ENCODE peak calls at places on chromosomes 7 and 10, in five cellular contexts. L is HT1080; E is ovary; X is CD8-positive, alpha-beta memory T cell; Z is activated CD4-positive, alpha-beta T cell treated with anti-CD3 and anti-CD28 coated beads, Interleukin-2, amount 10 ng/mL, durations not matched to agents 7 days and 5 days. Q is an unnamed sample.

GRCh38 chr7:92133737-92134270 is 473 bp downstream of the CYP51A1 start:
- DNase-seq in L (peak), E (peak), X (peak), Z (peak), Q (peak)

GRCh38 chr10:23063387-23064287 is 31.7 kb upstream of the MSRB2 start:
- DNase-seq in L (no peak), E (no peak), X (no peak), Z (no peak), Q (no peak)

GRCh38 chr7:89623018-89623672 is 531.1 kb upstream of the STEAP1 start:
- DNase-seq in L (peak), E (peak), X (no peak), Z (peak), Q (no peak)

GRCh38 chr7:2237109-2237602 is 4.4 kb upstream of the MAD1L1 start:
- DNase-seq in L (no peak), E (no peak), X (no peak), Z (no peak), Q (no peak)

GRCh38 chr7:155930061-155930460 is 117.8 kb upstream of the SHH start:
- DNase-seq in L (no peak), E (no peak), X (no peak), Z (no peak), Q (no peak)

GRCh38 chr10:3464760-3465405 is 292.3 kb upstream of the PITRM1 start:
- DNase-seq in L (no peak), E (no peak), X (no peak), Z (no peak), Q (no peak)

GRCh38 chr7:33757050-33757449 is 148.3 kb upstream of the BMPER start:
- DNase-seq in L (no peak), E (no peak), X (no peak), Z (no peak), Q (no peak)

GRCh38 chr7:111529507-111530355 is 32.6 kb downstream of the IMMP2L start:
- DNase-seq in L (no peak), E (no peak), X (no peak), Z (no peak), Q (no peak)

GRCh38 chr10:71649631-71650030 is 69.9 kb downstream of the C10orf105 start:
- DNase-seq in L (no peak), E (no peak), X (no peak), Z (no peak), Q (no peak)

GRCh38 chr7:22549667-22550513 is 49.9 kb upstream of the STEAP1B start:
- DNase-seq in L (no peak), E (no peak), X (no peak), Z (peak), Q (peak)

GRCh38 chr7:77651544-77652162 is 44.6 kb upstream of the RSBN1L start:
- DNase-seq in L (no peak), E (peak), X (no peak), Z (peak), Q (peak)

GRCh38 chr7:1839701-1840100 is 169.6 kb downstream of the ELFN1 start:
- DNase-seq in L (no peak), E (peak), X (no peak), Z (no peak), Q (no peak)

GRCh38 chr10:104322416-104322782 is 15.9 kb downstream of the ITPRIP start:
- DNase-seq in L (no peak), E (no peak), X (no peak), Z (peak), Q (peak)

GRCh38 chr7:19296617-19297016 is 151.4 kb upstream of the FERD3L start:
- DNase-seq in L (no peak), E (no peak), X (no peak), Z (no peak), Q (no peak)

GRCh38 chr10:120475844-120476791 is 19.1 kb downstream of the PLPP4 start:
- DNase-seq in L (no peak), E (no peak), X (no peak), Z (no peak), Q (no peak)

GRCh38 chr10:71323407-71323806 is 4.3 kb downstream of the SLC29A3 start:
- DNase-seq in L (peak), E (no peak), X (no peak), Z (peak), Q (no peak)

GRCh38 chr7:82605247-82605864 is 161.8 kb upstream of the CACNA2D1 start:
- DNase-seq in L (peak), E (no peak), X (no peak), Z (peak), Q (no peak)

GRCh38 chr7:832292-832967 is at the start of gene SUN1:
- DNase-seq in L (peak), E (peak), X (peak), Z (peak), Q (peak)

GRCh38 chr7:91569702-91570457 is 305.6 kb downstream of the FZD1 start:
- DNase-seq in L (no peak), E (no peak), X (no peak), Z (no peak), Q (no peak)

GRCh38 chr10:74852406-74852805 is 26.0 kb downstream of the KAT6B start:
- DNase-seq in L (no peak), E (no peak), X (no peak), Z (no peak), Q (no peak)

GRCh38 chr10:11024596-11024995 is 6.9 kb downstream of the CELF2 start:
- DNase-seq in L (peak), E (no peak), X (no peak), Z (no peak), Q (no peak)

GRCh38 chr10:31319602-31320178 is 674 bp downstream of the ZEB1 start:
- DNase-seq in L (no peak), E (no peak), X (no peak), Z (peak), Q (no peak)

GRCh38 chr10:34104829-34105572 is 710.1 kb downstream of the PARD3 start:
- DNase-seq in L (no peak), E (no peak), X (no peak), Z (no peak), Q (no peak)

GRCh38 chr10:24949616-24950015 is 2.8 kb downstream of the PRTFDC1 start:
- DNase-seq in L (no peak), E (no peak), X (no peak), Z (no peak), Q (no peak)

GRCh38 chr7:96614154-96614867 is 95.3 kb downstream of the SEM1 start:
- DNase-seq in L (no peak), E (no peak), X (no peak), Z (no peak), Q (no peak)

GRCh38 chr7:26937956-26938623 is 73.7 kb upstream of the SKAP2 start:
- DNase-seq in L (no peak), E (no peak), X (no peak), Z (no peak), Q (no peak)

GRCh38 chr7:102286237-102287081 is at the start of gene SH2B2:
- DNase-seq in L (peak), E (peak), X (no peak), Z (peak), Q (peak)

Q was measured in CD4-positive, CD25-positive, alpha-beta regulatory T cell.